ENCODE peak calls at places on chromosomes 3 and 15, in five cellular contexts. E is NB4; D is GM12891; P is CD8-positive, alpha-beta memory T cell; H is activated naive CD8-positive, alpha-beta T cell treated with anti-CD3 and anti-CD28 coated beads for 36 hours. N is an unnamed sample.

GRCh38 chr3:52532838-52533622 is 627 bp downstream of the NT5DC2 start:
- DNase-seq in E (peak), D (peak), P (no peak), H (peak), N (peak)

GRCh38 chr3:196274585-196274984 is 12.9 kb downstream of the PCYT1A start:
- DNase-seq in E (no peak), D (peak), P (peak), H (peak), N (peak)

GRCh38 chr15:66763186-66764066 is 61.4 kb downstream of the SMAD6 start:
- DNase-seq in E (no peak), D (no peak), P (peak), H (no peak), N (no peak)

GRCh38 chr3:48966367-48966766 is 23.7 kb upstream of the P4HTM start:
- DNase-seq in E (no peak), D (no peak), P (no peak), H (no peak), N (no peak)

GRCh38 chr15:40991355-40991754 is 38.1 kb downstream of the CHAC1 start:
- DNase-seq in E (no peak), D (no peak), P (no peak), H (no peak), N (no peak)

GRCh38 chr3:184300377-184300717 is 1.3 kb downstream of the PSMD2 start:
- DNase-seq in E (no peak), D (no peak), P (no peak), H (no peak), N (no peak)

GRCh38 chr15:83053151-83053550 is 13.9 kb downstream of the BTBD1 start:
- DNase-seq in E (peak), D (no peak), P (no peak), H (no peak), N (no peak)

GRCh38 chr3:3080309-3080708 is 29.9 kb downstream of the IL5RA start:
- DNase-seq in E (no peak), D (no peak), P (no peak), H (no peak), N (no peak)

GRCh38 chr15:86296762-86297161 is 217.1 kb downstream of the AGBL1 start:
- DNase-seq in E (no peak), D (no peak), P (no peak), H (no peak), N (no peak)

N was measured in central memory CD4-positive, alpha-beta T cell.